ENCODE peak calls at places on chromosomes 12 and 14, in nine cellular contexts. One of them, this sample, is unnamed. For H3K36me3, the result is how much of the 10 kb centered on the place peaks cover.

GRCh38 chr12:49279706-49280159 is 14.9 kb downstream of the TUBA1C start:
- DNase-seq in uterus: no peak
- DNase-seq in lower lobe of right lung: peak
- DNase-seq in K562: no peak
- DNase-seq in heart right ventricle: no peak
- DNase-seq in BE2C: peak
- DNase-seq in bronchial epithelial cell: peak
- DNase-seq in CD8-positive, alpha-beta memory T cell: no peak
- DNase-seq in prostate gland: no peak
- DNase-seq in this sample: no peak

GRCh38 chr12:14571779-14572178 is 4.1 kb upstream of the PLBD1 start:
- DNase-seq in BE2C: no peak
- DNase-seq in prostate gland: no peak
- DNase-seq in heart right ventricle: no peak
- DNase-seq in K562: no peak
- DNase-seq in uterus: no peak
- DNase-seq in CD8-positive, alpha-beta memory T cell: no peak
- DNase-seq in lower lobe of right lung: no peak
- DNase-seq in bronchial epithelial cell: no peak
- DNase-seq in this sample: no peak

GRCh38 chr14:63727231-63727735 is 582 bp downstream of the SGPP1 start:
- DNase-seq in K562: peak
- DNase-seq in bronchial epithelial cell: no peak
- DNase-seq in BE2C: peak
- DNase-seq in lower lobe of right lung: peak
- DNase-seq in uterus: peak
- DNase-seq in CD8-positive, alpha-beta memory T cell: peak
- DNase-seq in prostate gland: peak
- DNase-seq in heart right ventricle: peak
- DNase-seq in this sample: no peak

GRCh38 chr14:91554535-91555332 is 44.6 kb upstream of the PPP4R3A start:
- DNase-seq in CD8-positive, alpha-beta memory T cell: no peak
- DNase-seq in uterus: no peak
- DNase-seq in BE2C: no peak
- DNase-seq in prostate gland: no peak
- DNase-seq in lower lobe of right lung: no peak
- DNase-seq in heart right ventricle: no peak
- DNase-seq in bronchial epithelial cell: no peak
- DNase-seq in K562: no peak
- DNase-seq in this sample: no peak

GRCh38 chr12:19248929-19249602 is 119.5 kb downstream of the PLEKHA5 start:
- DNase-seq in CD8-positive, alpha-beta memory T cell: no peak
- DNase-seq in uterus: no peak
- DNase-seq in lower lobe of right lung: no peak
- DNase-seq in prostate gland: no peak
- DNase-seq in bronchial epithelial cell: peak
- DNase-seq in BE2C: no peak
- DNase-seq in K562: no peak
- DNase-seq in heart right ventricle: no peak
- DNase-seq in this sample: no peak

GRCh38 chr12:51848843-51849735 is 571 bp upstream of the FIGNL2 start:
- DNase-seq in BE2C: no peak
- DNase-seq in uterus: no peak
- DNase-seq in heart right ventricle: peak
- DNase-seq in K562: peak
- DNase-seq in CD8-positive, alpha-beta memory T cell: no peak
- DNase-seq in bronchial epithelial cell: no peak
- DNase-seq in lower lobe of right lung: no peak
- DNase-seq in prostate gland: no peak
- DNase-seq in this sample: no peak

GRCh38 chr12:56634837-56635538 is 4.9 kb upstream of the BAZ2A start:
- DNase-seq in K562: peak
- DNase-seq in BE2C: peak
- DNase-seq in prostate gland: peak
- DNase-seq in uterus: peak
- DNase-seq in bronchial epithelial cell: peak
- DNase-seq in heart right ventricle: peak
- DNase-seq in lower lobe of right lung: peak
- DNase-seq in CD8-positive, alpha-beta memory T cell: peak
- DNase-seq in this sample: peak

GRCh38 chr12:43578782-43579181 is 26.8 kb upstream of the ADAMTS20 start:
- DNase-seq in K562: no peak
- DNase-seq in CD8-positive, alpha-beta memory T cell: no peak
- DNase-seq in heart right ventricle: no peak
- DNase-seq in prostate gland: no peak
- DNase-seq in BE2C: no peak
- DNase-seq in bronchial epithelial cell: peak
- DNase-seq in lower lobe of right lung: no peak
- DNase-seq in uterus: no peak
- DNase-seq in this sample: no peak

GRCh38 chr14:61696753-61697318 is 1.5 kb downstream of the HIF1A start:
- DNase-seq in prostate gland: no peak
- DNase-seq in BE2C: no peak
- DNase-seq in lower lobe of right lung: no peak
- DNase-seq in CD8-positive, alpha-beta memory T cell: no peak
- DNase-seq in uterus: no peak
- DNase-seq in K562: no peak
- DNase-seq in bronchial epithelial cell: no peak
- DNase-seq in heart right ventricle: no peak
- DNase-seq in this sample: no peak

GRCh38 chr12:30823140-30823669 is 68.5 kb upstream of the CAPRIN2 start:
- DNase-seq in prostate gland: no peak
- DNase-seq in lower lobe of right lung: peak
- DNase-seq in K562: no peak
- DNase-seq in uterus: peak
- DNase-seq in bronchial epithelial cell: no peak
- DNase-seq in CD8-positive, alpha-beta memory T cell: peak
- DNase-seq in BE2C: no peak
- DNase-seq in heart right ventricle: peak
- DNase-seq in this sample: peak

GRCh38 chr12:132646850-132647249 is 28.3 kb downstream of the P2RX2 start:
- DNase-seq in lower lobe of right lung: no peak
- DNase-seq in uterus: no peak
- DNase-seq in prostate gland: no peak
- DNase-seq in heart right ventricle: no peak
- DNase-seq in K562: no peak
- DNase-seq in CD8-positive, alpha-beta memory T cell: no peak
- DNase-seq in bronchial epithelial cell: no peak
- DNase-seq in BE2C: no peak
- DNase-seq in this sample: peak

GRCh38 chr12:132641811-132642650 is 23.5 kb downstream of the P2RX2 start:
- DNase-seq in lower lobe of right lung: no peak
- DNase-seq in heart right ventricle: no peak
- DNase-seq in prostate gland: no peak
- DNase-seq in uterus: no peak
- DNase-seq in bronchial epithelial cell: no peak
- DNase-seq in CD8-positive, alpha-beta memory T cell: no peak
- DNase-seq in BE2C: no peak
- DNase-seq in K562: no peak
- DNase-seq in this sample: no peak

GRCh38 chr12:132639996-132640520 is 21.5 kb downstream of the P2RX2 start:
- DNase-seq in uterus: no peak
- DNase-seq in BE2C: no peak
- DNase-seq in prostate gland: no peak
- DNase-seq in bronchial epithelial cell: no peak
- DNase-seq in K562: no peak
- DNase-seq in heart right ventricle: no peak
- DNase-seq in lower lobe of right lung: no peak
- DNase-seq in CD8-positive, alpha-beta memory T cell: no peak
- DNase-seq in this sample: no peak

GRCh38 chr12:132640936-132641335 is 22.4 kb downstream of the P2RX2 start:
- DNase-seq in prostate gland: no peak
- DNase-seq in heart right ventricle: no peak
- DNase-seq in CD8-positive, alpha-beta memory T cell: no peak
- DNase-seq in BE2C: no peak
- DNase-seq in K562: no peak
- DNase-seq in bronchial epithelial cell: no peak
- DNase-seq in lower lobe of right lung: no peak
- DNase-seq in uterus: no peak
- DNase-seq in this sample: no peak

GRCh38 chr12:132642846-132643835 is 24.6 kb downstream of the P2RX2 start:
- DNase-seq in K562: no peak
- DNase-seq in prostate gland: no peak
- DNase-seq in BE2C: no peak
- DNase-seq in uterus: no peak
- DNase-seq in lower lobe of right lung: no peak
- DNase-seq in CD8-positive, alpha-beta memory T cell: no peak
- DNase-seq in bronchial epithelial cell: no peak
- DNase-seq in heart right ventricle: no peak
- DNase-seq in this sample: no peak
- H3K36me3 ChIP-seq in K562: half or more
- H3K36me3 ChIP-seq in prostate gland: under half
- H3K36me3 ChIP-seq in BE2C: half or more
- H3K36me3 ChIP-seq in uterus: under half
- H3K36me3 ChIP-seq in lower lobe of right lung: half or more
- H3K36me3 ChIP-seq in CD8-positive, alpha-beta memory T cell: under half
- H3K36me3 ChIP-seq in bronchial epithelial cell: under half
- H3K36me3 ChIP-seq in heart right ventricle: half or more
- H3K36me3 ChIP-seq in this sample: under half

DNA sequence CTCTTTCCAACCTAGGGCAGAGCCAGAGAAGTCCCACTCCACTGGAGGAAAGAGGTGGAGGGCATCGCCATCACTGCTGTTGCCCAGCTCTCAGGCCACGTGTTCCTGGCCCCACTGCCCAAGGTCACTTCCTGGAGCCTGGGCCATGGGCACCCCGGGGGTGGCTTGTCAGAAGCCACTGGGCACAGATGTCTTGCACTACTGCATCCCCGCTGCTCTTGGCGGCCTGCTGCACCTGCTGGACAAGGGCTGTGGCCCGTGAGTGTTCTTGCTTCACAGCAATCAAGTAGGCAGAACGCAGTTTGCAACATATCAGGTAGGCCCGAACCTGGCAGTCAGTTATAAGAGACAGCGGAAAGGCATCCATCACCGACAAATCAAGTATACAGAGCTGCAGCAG is 46.6 kb downstream of the RDH12 start:
- DNase-seq in prostate gland: no peak
- DNase-seq in BE2C: no peak
- DNase-seq in lower lobe of right lung: no peak
- DNase-seq in bronchial epithelial cell: no peak
- DNase-seq in heart right ventricle: no peak
- DNase-seq in CD8-positive, alpha-beta memory T cell: no peak
- DNase-seq in uterus: no peak
- DNase-seq in K562: no peak
- DNase-seq in this sample: no peak
- H3K36me3 ChIP-seq in prostate gland: under half
- H3K36me3 ChIP-seq in BE2C: under half
- H3K36me3 ChIP-seq in lower lobe of right lung: half or more
- H3K36me3 ChIP-seq in bronchial epithelial cell: under half
- H3K36me3 ChIP-seq in heart right ventricle: half or more
- H3K36me3 ChIP-seq in CD8-positive, alpha-beta memory T cell: under half
- H3K36me3 ChIP-seq in uterus: under half
- H3K36me3 ChIP-seq in K562: under half
- H3K36me3 ChIP-seq in this sample: under half

GRCh38 chr12:2215709-2216560 is 163.1 kb downstream of the CACNA1C start:
- DNase-seq in K562: no peak
- DNase-seq in uterus: no peak
- DNase-seq in lower lobe of right lung: no peak
- DNase-seq in prostate gland: no peak
- DNase-seq in CD8-positive, alpha-beta memory T cell: no peak
- DNase-seq in BE2C: no peak
- DNase-seq in heart right ventricle: no peak
- DNase-seq in bronchial epithelial cell: no peak
- DNase-seq in this sample: no peak

GRCh38 chr12:2211119-2211518 is 158.3 kb downstream of the CACNA1C start:
- DNase-seq in prostate gland: no peak
- DNase-seq in BE2C: no peak
- DNase-seq in uterus: no peak
- DNase-seq in K562: no peak
- DNase-seq in CD8-positive, alpha-beta memory T cell: no peak
- DNase-seq in lower lobe of right lung: no peak
- DNase-seq in bronchial epithelial cell: no peak
- DNase-seq in heart right ventricle: no peak
- DNase-seq in this sample: no peak

GRCh38 chr12:2212971-2213869 is 160.4 kb downstream of the CACNA1C start:
- DNase-seq in K562: no peak
- DNase-seq in heart right ventricle: no peak
- DNase-seq in uterus: peak
- DNase-seq in bronchial epithelial cell: no peak
- DNase-seq in prostate gland: no peak
- DNase-seq in lower lobe of right lung: no peak
- DNase-seq in CD8-positive, alpha-beta memory T cell: no peak
- DNase-seq in BE2C: peak
- DNase-seq in this sample: no peak

GRCh38 chr12:2214411-2214810 is 161.6 kb downstream of the CACNA1C start:
- DNase-seq in K562: no peak
- DNase-seq in uterus: no peak
- DNase-seq in lower lobe of right lung: no peak
- DNase-seq in heart right ventricle: no peak
- DNase-seq in CD8-positive, alpha-beta memory T cell: no peak
- DNase-seq in bronchial epithelial cell: no peak
- DNase-seq in prostate gland: no peak
- DNase-seq in BE2C: no peak
- DNase-seq in this sample: no peak

GRCh38 chr12:2212537-2212936 is 159.8 kb downstream of the CACNA1C start:
- DNase-seq in K562: no peak
- DNase-seq in prostate gland: no peak
- DNase-seq in bronchial epithelial cell: no peak
- DNase-seq in uterus: no peak
- DNase-seq in lower lobe of right lung: no peak
- DNase-seq in heart right ventricle: no peak
- DNase-seq in BE2C: no peak
- DNase-seq in CD8-positive, alpha-beta memory T cell: no peak
- DNase-seq in this sample: no peak
- H3K36me3 ChIP-seq in K562: under half
- H3K36me3 ChIP-seq in prostate gland: under half
- H3K36me3 ChIP-seq in bronchial epithelial cell: under half
- H3K36me3 ChIP-seq in uterus: under half
- H3K36me3 ChIP-seq in lower lobe of right lung: under half
- H3K36me3 ChIP-seq in heart right ventricle: under half
- H3K36me3 ChIP-seq in BE2C: under half
- H3K36me3 ChIP-seq in CD8-positive, alpha-beta memory T cell: under half
- H3K36me3 ChIP-seq in this sample: under half

GRCh38 chr12:114443607-114444421 is 37.9 kb upstream of the TBX5 start:
- DNase-seq in K562: no peak
- DNase-seq in lower lobe of right lung: no peak
- DNase-seq in BE2C: no peak
- DNase-seq in uterus: no peak
- DNase-seq in bronchial epithelial cell: no peak
- DNase-seq in prostate gland: no peak
- DNase-seq in heart right ventricle: no peak
- DNase-seq in CD8-positive, alpha-beta memory T cell: no peak
- DNase-seq in this sample: no peak
- H3K36me3 ChIP-seq in K562: under half
- H3K36me3 ChIP-seq in lower lobe of right lung: under half
- H3K36me3 ChIP-seq in BE2C: under half
- H3K36me3 ChIP-seq in uterus: under half
- H3K36me3 ChIP-seq in bronchial epithelial cell: under half
- H3K36me3 ChIP-seq in prostate gland: under half
- H3K36me3 ChIP-seq in heart right ventricle: under half
- H3K36me3 ChIP-seq in CD8-positive, alpha-beta memory T cell: under half
- H3K36me3 ChIP-seq in this sample: under half

DNA sequence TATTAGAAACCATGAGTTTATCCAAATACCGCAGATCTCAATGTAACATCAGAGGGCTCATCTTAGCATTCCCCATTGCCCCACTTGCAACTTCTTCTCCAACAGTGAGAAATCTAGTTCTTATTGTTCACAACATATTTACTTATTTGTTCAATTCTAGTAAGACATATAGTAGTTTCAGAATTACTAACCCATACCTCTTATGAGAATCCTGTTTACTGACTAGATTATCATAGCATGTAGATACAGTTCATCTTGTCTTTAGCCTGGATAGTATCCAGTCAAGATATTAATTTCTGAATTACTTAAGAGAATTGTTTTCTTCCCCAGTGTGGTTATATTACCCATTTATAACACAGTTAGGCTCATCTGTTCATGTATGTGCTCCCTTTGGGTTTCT is 80.6 kb downstream of the NIN start:
- DNase-seq in CD8-positive, alpha-beta memory T cell: no peak
- DNase-seq in K562: no peak
- DNase-seq in prostate gland: no peak
- DNase-seq in bronchial epithelial cell: no peak
- DNase-seq in BE2C: no peak
- DNase-seq in lower lobe of right lung: no peak
- DNase-seq in heart right ventricle: no peak
- DNase-seq in uterus: no peak
- DNase-seq in this sample: no peak
- H3K36me3 ChIP-seq in CD8-positive, alpha-beta memory T cell: under half
- H3K36me3 ChIP-seq in K562: under half
- H3K36me3 ChIP-seq in prostate gland: under half
- H3K36me3 ChIP-seq in bronchial epithelial cell: under half
- H3K36me3 ChIP-seq in BE2C: under half
- H3K36me3 ChIP-seq in lower lobe of right lung: half or more
- H3K36me3 ChIP-seq in heart right ventricle: half or more
- H3K36me3 ChIP-seq in uterus: under half
- H3K36me3 ChIP-seq in this sample: half or more

This sample was measured in CD4-positive, CD25-positive, alpha-beta regulatory T cell.